ENCODE peak calls at places on chromosomes 7 and 10, in seven cellular contexts. S is caudate nucleus, W is GM12865, H is SW480, T is Kasumi-1, R is IMR-90, K is hepatic stellate cell. O is an unnamed sample.

GRCh38 chr7:114922652-114923402 is 933 bp downstream of the MDFIC start:
- DNase-seq in R (peak), H (no peak), T (peak), K (peak), W (peak), S (no peak), O (peak)

GRCh38 chr10:22690614-22691431 is 23.6 kb downstream of the PIP4K2A start:
- DNase-seq in H (no peak), W (no peak), R (peak), K (no peak), T (no peak), S (no peak), O (no peak)

GRCh38 chr7:141231018-141231792 is 157.3 kb downstream of the TMEM178B start:
- DNase-seq in R (peak), K (peak), H (peak), T (no peak), W (peak), S (no peak), O (peak)

GRCh38 chr10:79031723-79032122 is 37.0 kb upstream of the ZMIZ1 start:
- DNase-seq in H (no peak), R (no peak), W (no peak), S (no peak), K (no peak), T (no peak), O (no peak)

GRCh38 chr7:15143936-15144335 is 241.4 kb upstream of the DGKB start:
- DNase-seq in R (no peak), S (no peak), H (no peak), T (no peak), W (no peak), K (no peak), O (no peak)

GRCh38 chr7:132739271-132739955 is 163.1 kb upstream of the PLXNA4 start:
- DNase-seq in W (no peak), T (peak), H (peak), K (peak), S (no peak), R (peak), O (peak)

GRCh38 chr10:33223326-33224014 is 111.0 kb downstream of the NRP1 start:
- DNase-seq in S (no peak), T (no peak), W (no peak), K (no peak), R (no peak), H (no peak), O (no peak)

GRCh38 chr7:282621-283020 is 7.3 kb upstream of the FOXL3 start:
- DNase-seq in K (no peak), T (no peak), H (no peak), R (no peak), S (no peak), W (no peak), O (no peak)

GRCh38 chr7:148434181-148434769 is 156.3 kb upstream of the C7orf33 start:
- DNase-seq in K (no peak), H (no peak), S (no peak), T (no peak), R (no peak), W (no peak), O (no peak)

GRCh38 chr7:130891254-130892094 is 157.5 kb upstream of the KLF14 start:
- DNase-seq in R (peak), T (no peak), H (no peak), K (peak), S (no peak), W (no peak), O (no peak)

GRCh38 chr10:88879754-88880286 is at the start of gene STAMBPL1:
- DNase-seq in S (peak), T (peak), W (peak), K (no peak), H (peak), R (no peak), O (peak)

GRCh38 chr10:21334891-21335696 is 190.4 kb downstream of the SKIDA1 start:
- DNase-seq in T (no peak), K (peak), W (no peak), S (no peak), H (peak), R (peak), O (peak)

GRCh38 chr7:157432957-157433576 is 96.3 kb downstream of the DNAJB6 start:
- DNase-seq in H (peak), R (peak), S (no peak), T (peak), W (peak), K (peak), O (peak)

O was measured in H54.